ENCODE peak calls at places on chromosomes 12 and 14, in four cellular contexts. M, P, B and Z are unnamed samples.

GRCh38 chr12:105288311-105288996 is 42.0 kb upstream of the C12orf75 start:
- DNase-seq in B (no peak), M (no peak), P (no peak), Z (no peak)

GRCh38 chr12:27780612-27781408 is 774 bp upstream of the MANSC4 start:
- DNase-seq in M (peak; percentile 21), P (peak; percentile 60), B (peak; percentile 60), Z (peak; percentile 29)

GRCh38 chr12:68381476-68381875 is 49.3 kb upstream of the MDM1 start:
- DNase-seq in B (no peak), M (no peak), P (no peak), Z (no peak)

GRCh38 chr12:30805959-30806358 is 51.2 kb upstream of the CAPRIN2 start:
- DNase-seq in P (no peak), B (no peak), M (no peak), Z (no peak)

GRCh38 chr12:31651893-31652521 is 7.5 kb upstream of the ETFBKMT start:
- DNase-seq in B (peak; percentile 17), P (no peak), M (no peak), Z (no peak)

GRCh38 chr14:75831971-75832370 is 149.8 kb downstream of the TGFB3 start:
- DNase-seq in B (no peak), M (no peak), P (no peak), Z (peak; percentile 54)

GRCh38 chr12:98238513-98238912 is 276.9 kb upstream of the TMPO start:
- DNase-seq in M (no peak), P (no peak), B (peak; percentile 62), Z (peak; percentile 52)

GRCh38 chr14:93939304-93940229 is 12.4 kb downstream of the FAM181A start:
- DNase-seq in P (peak; percentile 89), B (peak; percentile 66), M (peak; percentile 72), Z (peak; percentile 62)

GRCh38 chr14:99531221-99532096 is 50.2 kb downstream of the CCNK start:
- DNase-seq in M (no peak), P (peak; percentile 53), B (peak; percentile 64), Z (peak; percentile 89)

GRCh38 chr12:114684098-114684869 is at the start of gene TBX3:
- DNase-seq in P (peak; percentile 96), B (peak; percentile 99), M (peak; percentile 93), Z (peak; percentile 100)

GRCh38 chr12:7395950-7396349 is 48.0 kb downstream of the CD163L1 start:
- DNase-seq in B (no peak), P (no peak), M (no peak), Z (peak; percentile 3)

GRCh38 chr12:90337018-90337417 is 618.0 kb downstream of the CCER1 start:
- DNase-seq in P (no peak), B (no peak), M (no peak), Z (no peak)

GRCh38 chr14:55477680-55478079 is 37.3 kb upstream of the TBPL2 start:
- DNase-seq in P (no peak), M (peak; percentile 50), B (no peak), Z (no peak)

GRCh38 chr12:11661491-11662085 is 12.1 kb downstream of the ETV6 start:
- DNase-seq in P (no peak), M (no peak), B (no peak), Z (no peak)

GRCh38 chr12:115337693-115338543 is 653.9 kb upstream of the TBX3 start:
- DNase-seq in P (peak; percentile 31), M (peak; percentile 79), B (peak; percentile 87), Z (peak; percentile 92)

GRCh38 chr12:124599074-124599999 is 31.9 kb upstream of the NCOR2 start:
- DNase-seq in B (peak; percentile 78), P (no peak), M (no peak), Z (peak; percentile 83)

GRCh38 chr14:25607095-25607657 is 557.2 kb upstream of the STXBP6 start:
- DNase-seq in B (no peak), M (no peak), P (peak; percentile 45), Z (no peak)

GRCh38 chr12:26527702-26528101 is 305.3 kb downstream of the ITPR2 start:
- DNase-seq in B (no peak), M (no peak), P (no peak), Z (no peak)

GRCh38 chr14:75522919-75523318 is 650 bp downstream of the BATF start:
- DNase-seq in M (no peak), B (no peak), P (no peak), Z (no peak)

GRCh38 chr14:82146846-82147245 is 613.2 kb upstream of the SEL1L start:
- DNase-seq in M (no peak), P (no peak), B (no peak), Z (no peak)

GRCh38 chr14:70885343-70886014 is 21.8 kb upstream of the PCNX1 start:
- DNase-seq in P (no peak), B (no peak), M (no peak), Z (no peak)

GRCh38 chr12:70691018-70691672 is 53.9 kb upstream of the PTPRB start:
- DNase-seq in B (peak; percentile 28), M (no peak), P (no peak), Z (peak; percentile 34)

GRCh38 chr14:104557766-104558165 is 21.8 kb upstream of the C14orf180 start:
- DNase-seq in M (no peak), P (no peak), B (no peak), Z (no peak)

GRCh38 chr12:4991373-4991772 is 52.3 kb upstream of the KCNA5 start:
- DNase-seq in P (no peak), B (no peak), M (no peak), Z (no peak)

GRCh38 chr12:13981296-13981962 is at the start of gene GRIN2B:
- DNase-seq in B (no peak), M (no peak), P (peak; percentile 76), Z (no peak)

GRCh38 chr14:92456215-92457017 is 57.2 kb upstream of the RIN3 start:
- DNase-seq in P (peak; percentile 87), M (peak; percentile 70), B (peak; percentile 77), Z (peak; percentile 63)

GRCh38 chr12:105906545-105906944 is 232.2 kb downstream of the NUAK1 start:
- DNase-seq in P (no peak), B (peak; percentile 35), M (no peak), Z (no peak)

GRCh38 chr14:91753501-91754128 is 21.7 kb upstream of the CATSPERB start:
- DNase-seq in M (no peak), P (no peak), B (no peak), Z (no peak)

GRCh38 chr14:56482306-56482705 is 97.3 kb upstream of the TMEM260 start:
- DNase-seq in P (peak; percentile 86), M (no peak), B (peak; percentile 8), Z (no peak)

GRCh38 chr12:48865441-48866290 is at the start of gene RND1:
- DNase-seq in M (peak; percentile 93), B (peak; percentile 94), P (peak; percentile 99), Z (peak; percentile 90)
- TF ChIP-seq CTCF in M (no peak), B (no peak), P (no peak), Z (peak; percentile 13)

GRCh38 chr12:53755451-53756290 is 3.9 kb upstream of the CISTR start:
- DNase-seq in P (peak; percentile 77), M (no peak), B (no peak), Z (no peak)

GRCh38 chr12:53759261-53759660 is 7.5 kb upstream of the CISTR start:
- DNase-seq in P (no peak), B (no peak), M (no peak), Z (no peak)

GRCh38 chr12:53758081-53758769 is 6.4 kb upstream of the CISTR start:
- DNase-seq in P (no peak), M (no peak), B (no peak), Z (no peak)

GRCh38 chr12:53756300-53757094 is 4.7 kb upstream of the CISTR start:
- DNase-seq in P (peak; percentile 44), M (no peak), B (no peak), Z (no peak)

GRCh38 chr12:53757095-53757770 is 5.5 kb upstream of the CISTR start:
- DNase-seq in B (peak; percentile 58), M (peak; percentile 71), P (peak; percentile 96), Z (peak; percentile 47)
- H3K4me3 ChIP-seq in B (no peak overlapping the region), M (no peak overlapping the region), P (peak overlapping the region; percentile 47), Z (no peak overlapping the region)

GRCh38 chr12:112685321-112685720 is 106.2 kb upstream of the RPH3A start:
- DNase-seq in P (no peak), B (no peak), M (no peak), Z (no peak)

GRCh38 chr12:112686373-112686772 is 105.2 kb upstream of the RPH3A start:
- DNase-seq in B (peak; percentile 10), M (no peak), P (no peak), Z (no peak)

GRCh38 chr12:112680993-112681392 is 110.6 kb upstream of the RPH3A start:
- DNase-seq in P (no peak), B (no peak), M (no peak), Z (no peak)

GRCh38 chr12:112682586-112682985 is 109.0 kb upstream of the RPH3A start:
- DNase-seq in B (no peak), M (no peak), P (no peak), Z (no peak)

GRCh38 chr12:112684742-112685141 is 106.8 kb upstream of the RPH3A start:
- DNase-seq in M (no peak), B (no peak), P (peak; percentile 67), Z (no peak)
- TF ChIP-seq CTCF in M (no peak), B (no peak), P (peak; percentile 70), Z (no peak)

GRCh38 chr12:55720071-55720564 is at the start of gene RDH5:
- DNase-seq in M (no peak), P (no peak), B (peak; percentile 96), Z (peak; percentile 78)
- H3K4me3 ChIP-seq in M (no peak within 1 kb of the TSS), P (no peak within 1 kb of the TSS), B (peak within 1 kb of the TSS; percentile 50), Z (no peak within 1 kb of the TSS)

GRCh38 chr12:22986997-22987396 is 362.0 kb downstream of the ETNK1 start:
- DNase-seq in B (no peak), M (no peak), P (no peak), Z (no peak)

GRCh38 chr12:22979854-22980253 is 354.9 kb downstream of the ETNK1 start:
- DNase-seq in P (no peak), M (no peak), B (no peak), Z (no peak)

GRCh38 chr12:22978962-22979361 is 354.0 kb downstream of the ETNK1 start:
- DNase-seq in P (no peak), B (peak; percentile 96), M (no peak), Z (peak; percentile 93)

GRCh38 chr12:22982635-22983034 is 357.7 kb downstream of the ETNK1 start:
- DNase-seq in P (no peak), M (no peak), B (no peak), Z (no peak)

DNA sequence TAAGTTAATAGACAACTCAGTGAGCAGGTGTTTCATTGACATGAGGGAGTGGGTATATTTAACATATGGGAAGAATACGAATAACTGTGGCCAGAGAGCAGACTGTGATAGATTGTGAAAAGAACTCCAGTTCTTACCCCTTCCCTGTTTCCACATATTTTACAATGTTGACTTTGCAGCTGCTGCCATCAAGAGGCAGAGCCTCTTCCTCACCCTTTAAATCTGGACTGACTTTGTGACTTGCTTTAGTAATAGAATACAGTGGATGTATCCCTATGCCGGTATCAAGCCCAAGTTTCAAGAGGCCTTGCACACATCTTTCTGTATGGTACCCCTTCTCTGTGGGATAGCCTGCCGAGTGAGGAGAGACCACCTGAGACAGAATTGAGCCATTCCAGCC is 356.7 kb downstream of the ETNK1 start:
- DNase-seq in M (no peak), B (peak; percentile 60), P (peak; percentile 27), Z (peak; percentile 46)
- TF ChIP-seq CTCF in M (no peak), B (peak; percentile 35), P (peak; percentile 52), Z (peak; percentile 33)